ENCODE peak calls at places on chromosomes 16 and 17, in nine cellular contexts. E is ascending aorta; G is uterus; H is effector memory CD4-positive, alpha-beta T cell; X is tibial nerve; J is mesendoderm; Q is GM23338; I is tibial artery; N is thoracic aorta. V is an unnamed sample. For H3K4me1, the result is how much of the 10 kb centered on the place peaks cover.

GRCh38 chr16:72760581-72760980 is 287.3 kb downstream of the ZFHX3 start:
- DNase-seq in E (no peak), G (no peak), H (no peak), X (no peak), J (no peak), Q (no peak), I (no peak), N (no peak), V (no peak)

GRCh38 chr16:67736858-67737257 is 17.7 kb upstream of the GFOD2 start:
- DNase-seq in E (no peak), G (no peak), H (no peak), X (no peak), J (no peak), Q (no peak), I (no peak), N (no peak), V (no peak)

GRCh38 chr16:10619271-10619849 is 39.0 kb upstream of the EMP2 start:
- DNase-seq in E (no peak), G (no peak), H (no peak), X (no peak), J (peak), Q (peak), I (no peak), N (no peak), V (peak)

GRCh38 chr16:89685916-89686315 is 573 bp upstream of the CDK10 start:
- DNase-seq in E (no peak), G (no peak), H (no peak), X (no peak), J (no peak), Q (no peak), I (no peak), N (no peak), V (no peak)

GRCh38 chr17:75010683-75011406 is 1.6 kb upstream of the MRPL58 start:
- DNase-seq in E (no peak), G (peak), H (no peak), X (no peak), J (peak), Q (peak), I (no peak), N (no peak), V (peak)

GRCh38 chr17:13283606-13284005 is 265.8 kb upstream of the ELAC2 start:
- DNase-seq in E (no peak), G (no peak), H (no peak), X (no peak), J (peak), Q (peak), I (no peak), N (no peak), V (no peak)

GRCh38 chr16:88478889-88479794 is 26.1 kb downstream of the ZFPM1 start:
- DNase-seq in E (no peak), G (no peak), H (no peak), X (no peak), J (no peak), Q (no peak), I (no peak), N (no peak), V (peak)

GRCh38 chr16:53320992-53321391 is 113.3 kb upstream of the RBL2 start:
- DNase-seq in E (no peak), G (no peak), H (no peak), X (no peak), J (no peak), Q (no peak), I (no peak), N (no peak), V (no peak)

GRCh38 chr17:73203135-73203787 is 10.4 kb downstream of the COG1 start:
- DNase-seq in E (no peak), G (peak), H (no peak), X (no peak), J (no peak), Q (no peak), I (peak), N (no peak), V (no peak)

GRCh38 chr16:56984639-56985038 is 4.7 kb upstream of the NLRC5 start:
- DNase-seq in E (no peak), G (no peak), H (no peak), X (no peak), J (peak), Q (no peak), I (peak), N (no peak), V (no peak)

GRCh38 chr17:77352996-77353395 is 212.2 kb downstream of the SEC14L1 start:
- DNase-seq in E (peak), G (no peak), H (no peak), X (peak), J (no peak), Q (no peak), I (no peak), N (no peak), V (no peak)

GRCh38 chr17:82668631-82669099 is 20.4 kb upstream of the WDR45B start:
- DNase-seq in E (peak), G (no peak), H (no peak), X (no peak), J (peak), Q (peak), I (peak), N (no peak), V (peak)

GRCh38 chr16:75306102-75306762 is 54.8 kb upstream of the BCAR1 start:
- DNase-seq in E (no peak), G (no peak), H (no peak), X (no peak), J (no peak), Q (no peak), I (no peak), N (no peak), V (no peak)

GRCh38 chr16:26598061-26598460 is 468.7 kb upstream of the C16orf82 start:
- DNase-seq in E (no peak), G (no peak), H (peak), X (no peak), J (peak), Q (no peak), I (no peak), N (no peak), V (no peak)

GRCh38 chr16:81277681-81278080 is 37.1 kb upstream of the GAN start:
- DNase-seq in E (no peak), G (no peak), H (no peak), X (no peak), J (no peak), Q (no peak), I (no peak), N (no peak), V (no peak)

GRCh38 chr16:4489030-4489429 is 12.8 kb downstream of the HMOX2 start:
- DNase-seq in E (no peak), G (no peak), H (no peak), X (no peak), J (no peak), Q (no peak), I (no peak), N (no peak), V (no peak)

GRCh38 chr17:62631936-62632924 is 4.8 kb downstream of the MRC2 start:
- DNase-seq in E (peak), G (no peak), H (no peak), X (no peak), J (no peak), Q (peak), I (no peak), N (no peak), V (no peak)

GRCh38 chr17:74201250-74201649 is 2.2 kb upstream of the RPL38 start:
- DNase-seq in E (no peak), G (no peak), H (no peak), X (no peak), J (no peak), Q (no peak), I (no peak), N (no peak), V (no peak)

GRCh38 chr17:9192010-9192409 is 170.7 kb downstream of the NTN1 start:
- DNase-seq in E (no peak), G (no peak), H (no peak), X (no peak), J (no peak), Q (no peak), I (no peak), N (no peak), V (no peak)

GRCh38 chr16:81586421-81586820 is 141.8 kb downstream of the CMIP start:
- DNase-seq in E (no peak), G (no peak), H (no peak), X (no peak), J (peak), Q (no peak), I (no peak), N (no peak), V (no peak)

GRCh38 chr16:20866161-20866772 is 33.9 kb downstream of the DCUN1D3 start:
- DNase-seq in E (peak), G (no peak), H (no peak), X (no peak), J (peak), Q (no peak), I (peak), N (peak), V (peak)

GRCh38 chr17:55265434-55266021 is 768 bp downstream of the HLF start:
- DNase-seq in E (no peak), G (peak), H (no peak), X (no peak), J (no peak), Q (peak), I (peak), N (no peak), V (no peak)
- H3K4me3 ChIP-seq in E (peak), G (peak), H (peak), X (peak), J (no peak), Q (peak), I (peak), N (peak), V (peak)

GRCh38 chr17:57651451-57651850 is 93.6 kb downstream of the CCDC182 start:
- DNase-seq in E (no peak), G (no peak), H (no peak), X (no peak), J (no peak), Q (no peak), I (no peak), N (no peak), V (no peak)
- H3K27ac ChIP-seq in E (no peak), G (no peak), H (no peak), X (no peak), J (no peak), Q (no peak), I (no peak), N (no peak), V (no peak)

DNA sequence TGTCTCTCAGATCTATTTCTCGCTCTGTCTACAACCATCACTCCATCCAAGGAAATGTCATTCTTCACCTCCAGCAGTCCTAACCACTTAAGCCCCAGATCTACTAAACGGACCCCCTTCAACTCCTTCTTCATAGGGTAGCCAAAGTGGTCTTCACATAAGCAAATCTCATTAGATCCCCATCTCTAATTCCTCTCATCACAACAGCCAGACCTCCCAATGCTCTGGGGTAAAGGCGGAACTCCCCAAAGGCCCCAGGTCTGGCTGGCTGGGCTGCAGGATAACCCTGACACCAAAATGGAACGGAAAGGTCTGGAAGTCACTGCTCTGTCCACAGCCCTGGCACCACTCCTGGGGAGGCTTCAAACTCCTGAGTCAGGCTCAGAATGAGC is 11.1 kb downstream of the ST3GAL2 start:
- DNase-seq in E (no peak), G (no peak), H (no peak), X (no peak), J (no peak), Q (no peak), I (no peak), N (no peak), V (no peak)
- H3K4me1 ChIP-seq in E (under half), G (under half), H (under half), X (under half), J (under half), Q (under half), I (under half), N (under half), V (half or more)

GRCh38 chr17:47276868-47277267 is 23.2 kb downstream of the ITGB3 start:
- DNase-seq in E (peak), G (peak), H (no peak), X (peak), J (peak), Q (peak), I (peak), N (no peak), V (peak)
- H3K4me3 ChIP-seq in E (no peak), G (no peak), H (no peak), X (no peak), J (no peak), Q (no peak), I (no peak), N (no peak), V (no peak)

GRCh38 chr17:48438662-48439061 is 8.6 kb upstream of the SKAP1 start:
- DNase-seq in E (no peak), G (no peak), H (no peak), X (no peak), J (no peak), Q (no peak), I (no peak), N (no peak), V (no peak)
- H3K27ac ChIP-seq in E (no peak), G (no peak), H (peak), X (no peak), J (no peak), Q (no peak), I (no peak), N (no peak), V (no peak)

GRCh38 chr17:63699638-63700527 is at the start of gene LIMD2:
- DNase-seq in E (peak), G (peak), H (peak), X (no peak), J (peak), Q (peak), I (peak), N (no peak), V (peak)
- H3K4me1 ChIP-seq in E (under half), G (under half), H (half or more), X (under half), J (under half), Q (under half), I (under half), N (under half), V (under half)

DNA sequence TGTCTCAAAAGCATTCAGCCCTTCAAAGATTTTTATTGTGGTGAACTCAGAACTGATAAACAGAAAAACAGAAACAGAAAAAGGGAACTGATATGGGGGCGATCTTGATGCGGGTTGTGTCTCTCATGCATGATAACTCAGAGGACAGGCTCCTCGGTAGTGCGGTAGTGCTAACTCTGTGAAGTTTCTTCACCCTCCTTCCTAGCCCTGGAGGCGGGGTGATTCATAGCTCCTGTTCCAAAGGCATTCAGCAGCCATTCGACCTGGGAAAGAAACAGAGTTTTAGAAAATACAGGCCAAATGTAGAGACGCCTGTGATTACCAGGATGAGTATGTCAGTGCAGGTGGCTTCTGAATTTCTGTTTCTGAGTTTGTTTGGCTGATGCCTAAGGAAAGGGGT is 5.5 kb upstream of the MAF start:
- DNase-seq in E (no peak), G (peak), H (no peak), X (no peak), J (peak), Q (peak), I (no peak), N (no peak), V (no peak)
- H3K4me3 ChIP-seq in E (no peak), G (no peak), H (no peak), X (no peak), J (no peak), Q (no peak), I (no peak), N (no peak), V (no peak)

GRCh38 chr16:1642148-1642547 is 30.0 kb downstream of the CRAMP1 start:
- DNase-seq in E (no peak), G (no peak), H (no peak), X (no peak), J (no peak), Q (no peak), I (no peak), N (no peak), V (no peak)
- H3K27ac ChIP-seq in E (no peak), G (no peak), H (no peak), X (no peak), J (no peak), Q (no peak), I (no peak), N (no peak), V (no peak)

GRCh38 chr16:66515543-66516171 is 34.3 kb downstream of the TK2 start:
- DNase-seq in E (peak), G (peak), H (no peak), X (no peak), J (peak), Q (peak), I (peak), N (no peak), V (no peak)
- H3K4me1 ChIP-seq in E (half or more), G (under half), H (under half), X (half or more), J (under half), Q (under half), I (half or more), N (half or more), V (half or more)

GRCh38 chr17:49231563-49231894 is 942 bp upstream of the PHOSPHO1 start:
- DNase-seq in E (no peak), G (no peak), H (no peak), X (no peak), J (no peak), Q (no peak), I (no peak), N (no peak), V (no peak)
- H3K4me3 ChIP-seq in E (no peak), G (no peak), H (peak), X (no peak), J (no peak), Q (peak), I (no peak), N (no peak), V (peak)